ENCODE peak calls at places on chromosomes 1 and 21, in seven cellular contexts. S is mesendoderm, K is H9, J is neuronal stem cell, Q is IMR-90, P is H1, R is trophoblast cell. Z is an unnamed sample.

GRCh38 chr1:1941868-1942752 is 23.0 kb upstream of the TMEM52 start:
- DNase-seq in S (no peak), K (no peak), J (no peak), Q (no peak), P (no peak), R (no peak), Z (no peak)

GRCh38 chr1:212944209-212944901 is 6.0 kb upstream of the VASH2 start:
- DNase-seq in S (no peak), K (no peak), J (no peak), Q (no peak), P (no peak), R (no peak), Z (no peak)

GRCh38 chr1:147545133-147545532 is 3.8 kb downstream of the BCL9 start:
- DNase-seq in S (peak; percentile 92), K (peak; percentile 66), J (no peak), Q (peak; percentile 63), P (peak; percentile 56), R (no peak), Z (no peak)

GRCh38 chr1:248596615-248597014 is 885 bp downstream of the OR2T10 start:
- DNase-seq in S (no peak), K (no peak), J (no peak), Q (no peak), P (no peak), R (no peak), Z (no peak)

GRCh38 chr1:46368781-46369180 is 25.3 kb upstream of the FAAH start:
- DNase-seq in S (no peak), K (no peak), J (no peak), Q (no peak), P (no peak), R (no peak), Z (no peak)

GRCh38 chr21:18970416-18970815 is 566.8 kb upstream of the TMPRSS15 start:
- DNase-seq in S (peak; percentile 60), K (no peak), J (no peak), Q (no peak), P (no peak), R (no peak), Z (no peak)

GRCh38 chr1:34578306-34578705 is 176.5 kb upstream of the GJB5 start:
- DNase-seq in S (no peak), K (no peak), J (no peak), Q (no peak), P (no peak), R (no peak), Z (no peak)

GRCh38 chr21:34037446-34037845 is 35.9 kb upstream of the MRPS6 start:
- DNase-seq in S (no peak), K (no peak), J (no peak), Q (peak; percentile 75), P (no peak), R (no peak), Z (peak; percentile 42)

GRCh38 chr1:23567629-23567995 is 8.3 kb upstream of the ID3 start:
- DNase-seq in S (no peak), K (peak; percentile 43), J (no peak), Q (no peak), P (no peak), R (no peak), Z (no peak)

GRCh38 chr1:3133671-3134070 is 64.7 kb downstream of the PRDM16 start:
- DNase-seq in S (no peak), K (no peak), J (no peak), Q (no peak), P (no peak), R (no peak), Z (no peak)

GRCh38 chr1:193960499-193960898 is 774.1 kb upstream of the B3GALT2 start:
- DNase-seq in S (no peak), K (no peak), J (no peak), Q (no peak), P (no peak), R (no peak), Z (no peak)

GRCh38 chr21:44572959-44573583 is 458 bp upstream of the KRTAP10-4 start:
- DNase-seq in S (no peak), K (no peak), J (no peak), Q (peak; percentile 2), P (no peak), R (no peak), Z (peak; percentile 0)

GRCh38 chr21:43797415-43797814 is 8.0 kb downstream of the RRP1 start:
- DNase-seq in S (no peak), K (no peak), J (no peak), Q (no peak), P (no peak), R (no peak), Z (no peak)

GRCh38 chr1:3521426-3521825 is 67.0 kb downstream of the ARHGEF16 start:
- DNase-seq in S (no peak), K (no peak), J (no peak), Q (no peak), P (no peak), R (no peak), Z (no peak)

GRCh38 chr1:59360170-59360569 is 63.3 kb downstream of the FGGY start:
- DNase-seq in S (no peak), K (no peak), J (no peak), Q (peak; percentile 79), P (no peak), R (no peak), Z (peak; percentile 31)

GRCh38 chr1:244614113-244614836 is 38.7 kb upstream of the DESI2 start:
- DNase-seq in S (no peak), K (no peak), J (no peak), Q (no peak), P (no peak), R (no peak), Z (no peak)

GRCh38 chr1:163071381-163072255 is 2.5 kb downstream of the RGS4 start:
- DNase-seq in S (peak; percentile 72), K (peak; percentile 67), J (peak; percentile 45), Q (peak; percentile 91), P (peak; percentile 3), R (peak; percentile 61), Z (peak; percentile 82)

GRCh38 chr1:170388489-170388888 is 143.5 kb upstream of the GORAB start:
- DNase-seq in S (no peak), K (no peak), J (no peak), Q (no peak), P (no peak), R (no peak), Z (no peak)

GRCh38 chr1:151314137-151314875 is 12.9 kb downstream of the PI4KB start:
- DNase-seq in S (peak; percentile 37), K (no peak), J (no peak), Q (peak; percentile 87), P (no peak), R (no peak), Z (peak; percentile 78)

GRCh38 chr1:62294211-62294610 is 25.0 kb downstream of the KANK4 start:
- DNase-seq in S (peak; percentile 69), K (peak; percentile 59), J (no peak), Q (no peak), P (peak; percentile 29), R (no peak), Z (no peak)

GRCh38 chr1:209355415-209355814 is 228.1 kb upstream of the CAMK1G start:
- DNase-seq in S (no peak), K (no peak), J (no peak), Q (no peak), P (no peak), R (no peak), Z (no peak)

GRCh38 chr1:151292207-151293030 is 10.3 kb downstream of the ZNF687 start:
- DNase-seq in S (peak; percentile 32), K (no peak), J (no peak), Q (no peak), P (no peak), R (no peak), Z (no peak)

GRCh38 chr1:95353185-95353584 is 119.2 kb downstream of the RWDD3 start:
- DNase-seq in S (no peak), K (no peak), J (no peak), Q (no peak), P (no peak), R (no peak), Z (no peak)

GRCh38 chr1:34266127-34266951 is 89.6 kb downstream of the C1orf94 start:
- DNase-seq in S (peak; percentile 66), K (peak; percentile 42), J (no peak), Q (no peak), P (no peak), R (no peak), Z (no peak)

GRCh38 chr1:154496381-154496780 is 5.6 kb upstream of the TDRD10 start:
- DNase-seq in S (no peak), K (no peak), J (no peak), Q (no peak), P (no peak), R (no peak), Z (no peak)
- H3K18ac ChIP-seq in S (no peak overlapping the region), K (no peak overlapping the region), J (no peak overlapping the region), Q (no peak overlapping the region), P (no peak overlapping the region), R (no peak overlapping the region), Z (peak overlapping the region; percentile 2)

DNA sequence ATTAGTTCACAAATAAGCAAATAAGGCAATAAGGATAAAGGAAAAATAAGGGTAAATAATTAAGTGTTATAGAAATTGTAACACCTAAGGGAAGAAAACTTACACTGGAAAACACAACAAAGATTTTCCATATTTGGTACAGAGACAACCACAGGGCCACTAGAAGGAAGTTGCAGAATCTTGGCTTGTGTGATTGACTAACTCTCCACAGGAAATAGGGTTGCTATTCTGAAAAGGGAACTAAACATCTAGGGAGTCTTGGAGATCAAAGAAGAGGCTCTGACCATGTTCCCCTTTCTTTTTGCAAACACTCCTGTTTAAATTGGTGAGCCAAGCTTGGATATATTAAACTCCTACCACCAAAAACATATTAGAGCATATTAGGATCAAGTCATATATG is 59.1 kb downstream of the APCS start:
- DNase-seq in S (no peak), K (no peak), J (no peak), Q (no peak), P (no peak), R (no peak), Z (no peak)
- H3K18ac ChIP-seq in S (no peak overlapping the region), K (no peak overlapping the region), J (no peak overlapping the region), Q (no peak overlapping the region), P (no peak overlapping the region), R (no peak overlapping the region), Z (no peak overlapping the region)

GRCh38 chr1:198211696-198212095 is 54.9 kb downstream of the NEK7 start:
- DNase-seq in S (no peak), K (no peak), J (no peak), Q (no peak), P (no peak), R (peak; percentile 94), Z (no peak)
- H3K18ac ChIP-seq in S (no peak overlapping the region), K (no peak overlapping the region), J (no peak overlapping the region), Q (no peak overlapping the region), P (no peak overlapping the region), R (no peak overlapping the region), Z (no peak overlapping the region)

GRCh38 chr21:23111070-23111605 is 2112.9 kb downstream of the NCAM2 start:
- DNase-seq in S (no peak), K (no peak), J (no peak), Q (no peak), P (no peak), R (no peak), Z (no peak)
- H3K18ac ChIP-seq in S (no peak overlapping the region), K (no peak overlapping the region), J (no peak overlapping the region), Q (no peak overlapping the region), P (no peak overlapping the region), R (no peak overlapping the region), Z (no peak overlapping the region)

DNA sequence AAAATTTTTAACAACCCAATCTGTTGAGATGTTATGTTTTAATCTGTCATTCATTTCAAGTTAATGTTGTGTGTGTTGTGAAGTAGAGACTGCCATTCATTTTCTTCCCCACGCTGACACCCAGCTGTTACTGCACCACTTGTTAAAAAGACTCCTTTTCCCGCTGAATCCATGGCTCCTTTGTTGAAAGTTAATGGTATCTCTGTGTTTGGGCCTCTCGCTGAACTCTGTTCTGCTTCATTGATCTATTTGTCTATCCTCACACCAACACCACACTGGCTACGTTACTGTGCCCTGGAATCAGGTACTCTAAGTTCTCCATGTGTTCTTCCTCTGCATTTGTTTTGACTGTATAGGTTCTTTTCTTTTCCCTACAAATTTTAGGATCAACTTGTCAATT is 58.2 kb downstream of the PDE9A start:
- DNase-seq in S (no peak), K (no peak), J (peak; percentile 24), Q (no peak), P (no peak), R (no peak), Z (no peak)
- H3K18ac ChIP-seq in S (no peak overlapping the region), K (no peak overlapping the region), J (no peak overlapping the region), Q (no peak overlapping the region), P (no peak overlapping the region), R (no peak overlapping the region), Z (no peak overlapping the region)

Z was measured in mesenchymal stem cell.